ENCODE peak calls at places on chromosomes 13 and 19, in seven cellular contexts. R, E, O, F, Q, Z and H are unnamed samples.

GRCh38 chr19:35501684-35502083 is 11.4 kb upstream of the KRTDAP start:
- DNase-seq in O (no peak), Q (peak), E (peak), R (no peak), F (no peak), Z (no peak), H (no peak)

GRCh38 chr19:51372649-51373504 is at the start of gene NKG7:
- DNase-seq in E (no peak), Z (no peak), Q (no peak), F (no peak), R (no peak), O (no peak), H (peak)

GRCh38 chr13:43232144-43232840 is 208.9 kb downstream of the DNAJC15 start:
- DNase-seq in Z (no peak), F (no peak), E (no peak), O (no peak), Q (no peak), R (no peak), H (no peak)

GRCh38 chr13:45356966-45357689 is 16.1 kb upstream of the TPT1 start:
- DNase-seq in F (no peak), R (no peak), Z (no peak), O (no peak), E (no peak), Q (no peak), H (no peak)

GRCh38 chr19:31054430-31054829 is 294.8 kb downstream of the TSHZ3 start:
- DNase-seq in R (peak), Q (peak), Z (peak), O (no peak), E (peak), F (no peak), H (no peak)

GRCh38 chr13:108895220-108895704 is 265.9 kb downstream of the MYO16 start:
- DNase-seq in Q (peak), R (no peak), E (peak), Z (no peak), O (no peak), F (no peak), H (peak)

GRCh38 chr13:49336655-49337054 is 88.9 kb downstream of the CDADC1 start:
- DNase-seq in R (no peak), Z (no peak), O (no peak), E (no peak), Q (no peak), F (no peak), H (no peak)

GRCh38 chr13:24032674-24033073 is 127.8 kb upstream of the SPATA13 start:
- DNase-seq in Z (no peak), O (no peak), E (peak), Q (peak), F (no peak), R (no peak), H (no peak)

GRCh38 chr19:45613926-45614725 is 12.1 kb upstream of the GPR4 start:
- DNase-seq in R (peak), Z (peak), E (peak), F (no peak), Q (peak), O (no peak), H (peak)

GRCh38 chr19:56091066-56091490 is 30.0 kb downstream of the ZNF787 start:
- DNase-seq in E (peak), R (peak), Z (no peak), Q (peak), F (no peak), O (no peak), H (no peak)

GRCh38 chr19:13154911-13155471 is 4.8 kb downstream of the IER2 start:
- DNase-seq in F (peak), O (no peak), Q (peak), Z (no peak), E (peak), R (peak), H (peak)

GRCh38 chr13:106599875-106600797 is 32.2 kb upstream of the ARGLU1 start:
- DNase-seq in F (no peak), O (no peak), Q (peak), R (no peak), E (peak), Z (no peak), H (no peak)

GRCh38 chr13:67299731-67300130 is 69.6 kb upstream of the PCDH9 start:
- DNase-seq in Q (peak), F (no peak), R (no peak), O (no peak), Z (no peak), E (peak), H (no peak)

GRCh38 chr13:21218351-21219043 is 42.0 kb downstream of the MRPL57 start:
- DNase-seq in R (no peak), Z (no peak), F (no peak), O (no peak), Q (no peak), E (no peak), H (peak)

GRCh38 chr13:71672527-71672926 is 194.5 kb downstream of the DACH1 start:
- DNase-seq in O (no peak), E (peak), Z (no peak), F (no peak), R (no peak), Q (peak), H (no peak)
- TF ChIP-seq CTCF in O (no peak), E (peak), Z (peak), F (no peak), R (no peak), Q (peak), H (no peak)

GRCh38 chr13:112638919-112639318 is 50.9 kb upstream of the ATP11A start:
- DNase-seq in E (no peak), F (no peak), R (no peak), Q (no peak), O (no peak), Z (no peak), H (no peak)

GRCh38 chr13:112635323-112635722 is 47.4 kb upstream of the TUBGCP3 start:
- DNase-seq in O (no peak), F (no peak), R (no peak), Z (no peak), Q (no peak), E (no peak), H (no peak)

GRCh38 chr13:112636401-112636975 is 48.5 kb upstream of the TUBGCP3 start:
- DNase-seq in O (no peak), R (no peak), E (no peak), Z (no peak), F (no peak), Q (no peak), H (no peak)

GRCh38 chr13:112638157-112638750 is 50.3 kb upstream of the TUBGCP3 start:
- DNase-seq in Q (no peak), F (no peak), Z (no peak), R (no peak), E (no peak), O (no peak), H (no peak)

GRCh38 chr13:112637017-112637801 is 49.3 kb upstream of the TUBGCP3 start:
- DNase-seq in E (no peak), R (no peak), O (peak), Z (no peak), Q (no peak), F (no peak), H (no peak)
- TF ChIP-seq CTCF in E (no peak), R (no peak), O (no peak), Z (no peak), Q (no peak), F (no peak), H (no peak)

GRCh38 chr13:33876716-33877394 is 58.9 kb downstream of the RFC3 start:
- DNase-seq in E (no peak), Z (no peak), R (no peak), Q (no peak), O (no peak), F (no peak), H (no peak)
- TF ChIP-seq CTCF in E (no peak), Z (no peak), R (no peak), Q (no peak), O (no peak), F (no peak), H (no peak)

GRCh38 chr13:110444226-110444653 is 117.3 kb downstream of the RAB20 start:
- DNase-seq in Z (no peak), O (no peak), E (peak), F (peak), R (no peak), Q (peak), H (no peak)
- TF ChIP-seq CTCF in Z (peak), O (no peak), E (peak), F (peak), R (no peak), Q (peak), H (peak)

DNA sequence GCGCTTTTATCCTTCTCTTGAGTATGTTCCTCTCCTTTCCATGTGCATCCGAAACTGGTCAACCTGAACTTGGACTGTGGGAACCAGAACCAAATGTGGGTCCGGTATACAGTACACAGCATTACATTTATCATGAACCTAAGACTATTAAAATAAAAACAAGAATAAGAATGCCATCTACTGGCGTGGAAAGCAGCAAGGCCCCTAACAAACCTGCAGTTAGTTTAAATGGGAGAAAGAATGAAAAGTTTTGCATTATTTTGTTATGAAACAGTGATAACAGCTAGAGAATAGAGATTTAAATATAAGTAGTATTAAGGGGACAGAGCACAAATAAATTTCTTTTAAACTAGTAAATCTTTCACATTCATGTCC is 159.5 kb downstream of the RBM26 start:
- DNase-seq in R (no peak), Q (no peak), E (no peak), O (no peak), Z (no peak), F (no peak), H (no peak)
- TF ChIP-seq CTCF in R (no peak), Q (peak), E (peak), O (no peak), Z (no peak), F (no peak), H (peak)

GRCh38 chr13:27171244-27171829 is at the start of gene USP12:
- DNase-seq in O (no peak), R (peak), Z (no peak), F (no peak), E (peak), Q (no peak), H (peak)
- TF ChIP-seq CTCF in O (no peak), R (no peak), Z (no peak), F (no peak), E (no peak), Q (no peak), H (peak)

DNA sequence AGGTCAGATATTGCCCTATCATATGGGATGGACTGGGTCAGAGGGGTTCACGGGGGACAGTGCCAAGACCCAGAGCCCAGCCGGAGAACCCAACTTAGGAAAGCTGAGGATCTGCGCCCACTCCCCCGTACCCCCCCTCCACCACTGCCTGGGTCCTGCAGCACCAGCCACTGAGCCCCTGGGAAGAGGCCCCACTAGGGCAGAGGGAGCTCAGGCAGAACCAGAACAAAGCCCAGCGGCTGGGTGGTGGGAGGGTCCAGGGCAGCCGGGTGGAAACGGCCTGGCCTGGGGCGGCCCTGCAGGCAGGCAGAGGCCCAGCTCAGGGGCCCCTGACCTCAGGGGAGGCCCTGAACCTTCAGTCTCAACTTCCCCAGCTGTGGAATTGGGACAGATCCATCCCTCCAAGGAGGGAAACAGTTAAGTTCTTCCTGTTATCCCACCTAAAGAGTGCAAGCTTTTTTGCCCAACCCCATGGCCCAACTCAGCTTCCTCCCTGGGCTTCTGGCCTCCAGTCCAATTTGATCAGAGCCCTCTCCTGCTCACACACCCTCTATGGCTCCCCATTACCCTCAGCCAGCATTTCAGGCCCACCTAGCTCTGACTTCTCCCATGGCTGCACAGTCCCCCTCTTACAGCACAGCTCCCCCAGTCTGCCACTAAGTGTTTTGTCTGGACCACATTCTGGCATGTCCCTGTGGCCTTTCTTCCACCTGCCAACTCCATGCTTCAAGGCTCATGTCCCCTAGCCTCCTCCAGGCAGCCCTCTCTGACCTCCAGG is 3.1 kb downstream of the NR2F6 start:
- DNase-seq in O (no peak), Q (no peak), R (no peak), F (no peak), E (no peak), Z (no peak), H (no peak)
- TF ChIP-seq CTCF in O (no peak), Q (no peak), R (no peak), F (no peak), E (no peak), Z (no peak), H (no peak)